ENCODE peak calls at places on chromosomes 4 and X, in nine cellular contexts. One of them, this sample, is unnamed.

GRCh38 chr4:141016117-141016798 is 117.0 kb downstream of the RNF150 start:
- DNase-seq in germinal center: no peak
- DNase-seq in endodermal cell: no peak
- DNase-seq in cerebellum: no peak
- DNase-seq in activated CD4-positive, alpha-beta T cell treated with anti-CD3 and anti-CD28 coated beads for 48 hours: no peak
- DNase-seq in hippocampal formation: no peak
- DNase-seq in glutamatergic neuron: no peak
- DNase-seq in heart right ventricle: no peak
- DNase-seq in fibroblast of the aortic adventitia: no peak
- DNase-seq in this sample: peak

GRCh38 chrX:107429090-107429489 is 20.4 kb upstream of the FRMPD3 start:
- DNase-seq in endodermal cell: peak
- DNase-seq in activated CD4-positive, alpha-beta T cell treated with anti-CD3 and anti-CD28 coated beads for 48 hours: peak
- DNase-seq in germinal center: no peak
- DNase-seq in hippocampal formation: no peak
- DNase-seq in heart right ventricle: no peak
- DNase-seq in cerebellum: no peak
- DNase-seq in glutamatergic neuron: no peak
- DNase-seq in fibroblast of the aortic adventitia: peak
- DNase-seq in this sample: peak

GRCh38 chr4:112523764-112524505 is 8.0 kb upstream of the NEUROG2 start:
- DNase-seq in activated CD4-positive, alpha-beta T cell treated with anti-CD3 and anti-CD28 coated beads for 48 hours: peak
- DNase-seq in glutamatergic neuron: peak
- DNase-seq in fibroblast of the aortic adventitia: no peak
- DNase-seq in cerebellum: no peak
- DNase-seq in heart right ventricle: no peak
- DNase-seq in endodermal cell: peak
- DNase-seq in germinal center: peak
- DNase-seq in hippocampal formation: no peak
- DNase-seq in this sample: peak

GRCh38 chr4:93183589-93183988 is 645.0 kb upstream of the ATOH1 start:
- DNase-seq in heart right ventricle: no peak
- DNase-seq in cerebellum: peak
- DNase-seq in activated CD4-positive, alpha-beta T cell treated with anti-CD3 and anti-CD28 coated beads for 48 hours: no peak
- DNase-seq in glutamatergic neuron: no peak
- DNase-seq in germinal center: no peak
- DNase-seq in hippocampal formation: no peak
- DNase-seq in fibroblast of the aortic adventitia: peak
- DNase-seq in endodermal cell: no peak
- DNase-seq in this sample: no peak

GRCh38 chr4:177554966-177555574 is 112.8 kb upstream of the AGA start:
- DNase-seq in germinal center: peak
- DNase-seq in heart right ventricle: peak
- DNase-seq in hippocampal formation: no peak
- DNase-seq in fibroblast of the aortic adventitia: peak
- DNase-seq in endodermal cell: peak
- DNase-seq in glutamatergic neuron: peak
- DNase-seq in activated CD4-positive, alpha-beta T cell treated with anti-CD3 and anti-CD28 coated beads for 48 hours: peak
- DNase-seq in cerebellum: no peak
- DNase-seq in this sample: peak

GRCh38 chr4:106690487-106690886 is 321.9 kb upstream of the GIMD1 start:
- DNase-seq in glutamatergic neuron: no peak
- DNase-seq in endodermal cell: no peak
- DNase-seq in fibroblast of the aortic adventitia: peak
- DNase-seq in heart right ventricle: no peak
- DNase-seq in germinal center: no peak
- DNase-seq in cerebellum: no peak
- DNase-seq in hippocampal formation: no peak
- DNase-seq in activated CD4-positive, alpha-beta T cell treated with anti-CD3 and anti-CD28 coated beads for 48 hours: no peak
- DNase-seq in this sample: peak

GRCh38 chr4:13368262-13368661 is 115.9 kb downstream of the RAB28 start:
- DNase-seq in cerebellum: no peak
- DNase-seq in fibroblast of the aortic adventitia: peak
- DNase-seq in glutamatergic neuron: no peak
- DNase-seq in hippocampal formation: no peak
- DNase-seq in germinal center: no peak
- DNase-seq in activated CD4-positive, alpha-beta T cell treated with anti-CD3 and anti-CD28 coated beads for 48 hours: no peak
- DNase-seq in heart right ventricle: no peak
- DNase-seq in endodermal cell: no peak
- DNase-seq in this sample: peak

GRCh38 chrX:117982702-117983392 is 133.8 kb downstream of the KLHL13 start:
- DNase-seq in germinal center: no peak
- DNase-seq in cerebellum: no peak
- DNase-seq in activated CD4-positive, alpha-beta T cell treated with anti-CD3 and anti-CD28 coated beads for 48 hours: no peak
- DNase-seq in heart right ventricle: no peak
- DNase-seq in endodermal cell: no peak
- DNase-seq in hippocampal formation: no peak
- DNase-seq in fibroblast of the aortic adventitia: no peak
- DNase-seq in glutamatergic neuron: no peak
- DNase-seq in this sample: no peak

GRCh38 chr4:132180020-132180427 is 969.1 kb upstream of the PCDH10 start:
- DNase-seq in endodermal cell: no peak
- DNase-seq in hippocampal formation: no peak
- DNase-seq in heart right ventricle: no peak
- DNase-seq in fibroblast of the aortic adventitia: peak
- DNase-seq in cerebellum: no peak
- DNase-seq in glutamatergic neuron: no peak
- DNase-seq in germinal center: no peak
- DNase-seq in activated CD4-positive, alpha-beta T cell treated with anti-CD3 and anti-CD28 coated beads for 48 hours: no peak
- DNase-seq in this sample: no peak